ENCODE peak calls at places on chromosome 5, in nine cellular contexts. One of them, this sample, is unnamed.

GRCh38 chr5:83553000-83553486 is 81.5 kb downstream of the VCAN start:
- DNase-seq in uterus: peak
- DNase-seq in right lobe of liver: no peak
- DNase-seq in stomach: no peak
- DNase-seq in A549: peak
- DNase-seq in IMR-90: peak
- DNase-seq in testis: no peak
- DNase-seq in esophagus squamous epithelium: no peak
- DNase-seq in gastrocnemius medialis: no peak
- DNase-seq in this sample: no peak

GRCh38 chr5:127011151-127011550 is 19.2 kb downstream of the MARCHF3 start:
- DNase-seq in uterus: no peak
- DNase-seq in right lobe of liver: no peak
- DNase-seq in stomach: no peak
- DNase-seq in A549: no peak
- DNase-seq in IMR-90: peak
- DNase-seq in testis: no peak
- DNase-seq in esophagus squamous epithelium: no peak
- DNase-seq in gastrocnemius medialis: no peak
- DNase-seq in this sample: no peak

GRCh38 chr5:60259730-60260129 is 366.2 kb upstream of the PDE4D start:
- DNase-seq in uterus: no peak
- DNase-seq in right lobe of liver: no peak
- DNase-seq in stomach: no peak
- DNase-seq in A549: no peak
- DNase-seq in IMR-90: no peak
- DNase-seq in testis: no peak
- DNase-seq in esophagus squamous epithelium: no peak
- DNase-seq in gastrocnemius medialis: no peak
- DNase-seq in this sample: no peak

GRCh38 chr5:59132131-59132530 is 549.3 kb downstream of the RAB3C start:
- DNase-seq in uterus: no peak
- DNase-seq in right lobe of liver: no peak
- DNase-seq in stomach: no peak
- DNase-seq in A549: no peak
- DNase-seq in IMR-90: no peak
- DNase-seq in testis: no peak
- DNase-seq in esophagus squamous epithelium: no peak
- DNase-seq in gastrocnemius medialis: no peak
- DNase-seq in this sample: no peak

GRCh38 chr5:126972062-126972895 is 58.1 kb downstream of the MARCHF3 start:
- DNase-seq in uterus: no peak
- DNase-seq in right lobe of liver: no peak
- DNase-seq in stomach: no peak
- DNase-seq in A549: no peak
- DNase-seq in IMR-90: no peak
- DNase-seq in testis: no peak
- DNase-seq in esophagus squamous epithelium: no peak
- DNase-seq in gastrocnemius medialis: no peak
- DNase-seq in this sample: no peak

GRCh38 chr5:51652980-51653379 is 269.7 kb downstream of the ISL1 start:
- DNase-seq in uterus: no peak
- DNase-seq in right lobe of liver: no peak
- DNase-seq in stomach: no peak
- DNase-seq in A549: no peak
- DNase-seq in IMR-90: no peak
- DNase-seq in testis: no peak
- DNase-seq in esophagus squamous epithelium: no peak
- DNase-seq in gastrocnemius medialis: no peak
- DNase-seq in this sample: no peak

GRCh38 chr5:10489810-10490426 is 48.2 kb downstream of the ROPN1L start:
- DNase-seq in uterus: no peak
- DNase-seq in right lobe of liver: no peak
- DNase-seq in stomach: no peak
- DNase-seq in A549: no peak
- DNase-seq in IMR-90: peak
- DNase-seq in testis: no peak
- DNase-seq in esophagus squamous epithelium: no peak
- DNase-seq in gastrocnemius medialis: no peak
- DNase-seq in this sample: no peak

GRCh38 chr5:175797521-175798038 is 73.8 kb upstream of the CPLX2 start:
- DNase-seq in uterus: no peak
- DNase-seq in right lobe of liver: no peak
- DNase-seq in stomach: no peak
- DNase-seq in A549: peak
- DNase-seq in IMR-90: no peak
- DNase-seq in testis: peak
- DNase-seq in esophagus squamous epithelium: no peak
- DNase-seq in gastrocnemius medialis: no peak
- DNase-seq in this sample: no peak

GRCh38 chr5:21711854-21712752 is 1141.0 kb downstream of the CDH12 start:
- DNase-seq in uterus: no peak
- DNase-seq in right lobe of liver: no peak
- DNase-seq in stomach: no peak
- DNase-seq in A549: no peak
- DNase-seq in IMR-90: peak
- DNase-seq in testis: no peak
- DNase-seq in esophagus squamous epithelium: no peak
- DNase-seq in gastrocnemius medialis: no peak
- DNase-seq in this sample: no peak

GRCh38 chr5:4513381-4513780 is 626.7 kb upstream of the ADAMTS16 start:
- DNase-seq in uterus: no peak
- DNase-seq in right lobe of liver: no peak
- DNase-seq in stomach: no peak
- DNase-seq in A549: no peak
- DNase-seq in IMR-90: no peak
- DNase-seq in testis: no peak
- DNase-seq in esophagus squamous epithelium: no peak
- DNase-seq in gastrocnemius medialis: no peak
- DNase-seq in this sample: no peak

GRCh38 chr5:4514067-4514648 is 626.0 kb upstream of the ADAMTS16 start:
- DNase-seq in uterus: no peak
- DNase-seq in right lobe of liver: no peak
- DNase-seq in stomach: no peak
- DNase-seq in A549: no peak
- DNase-seq in IMR-90: no peak
- DNase-seq in testis: no peak
- DNase-seq in esophagus squamous epithelium: no peak
- DNase-seq in gastrocnemius medialis: no peak
- DNase-seq in this sample: no peak

DNA sequence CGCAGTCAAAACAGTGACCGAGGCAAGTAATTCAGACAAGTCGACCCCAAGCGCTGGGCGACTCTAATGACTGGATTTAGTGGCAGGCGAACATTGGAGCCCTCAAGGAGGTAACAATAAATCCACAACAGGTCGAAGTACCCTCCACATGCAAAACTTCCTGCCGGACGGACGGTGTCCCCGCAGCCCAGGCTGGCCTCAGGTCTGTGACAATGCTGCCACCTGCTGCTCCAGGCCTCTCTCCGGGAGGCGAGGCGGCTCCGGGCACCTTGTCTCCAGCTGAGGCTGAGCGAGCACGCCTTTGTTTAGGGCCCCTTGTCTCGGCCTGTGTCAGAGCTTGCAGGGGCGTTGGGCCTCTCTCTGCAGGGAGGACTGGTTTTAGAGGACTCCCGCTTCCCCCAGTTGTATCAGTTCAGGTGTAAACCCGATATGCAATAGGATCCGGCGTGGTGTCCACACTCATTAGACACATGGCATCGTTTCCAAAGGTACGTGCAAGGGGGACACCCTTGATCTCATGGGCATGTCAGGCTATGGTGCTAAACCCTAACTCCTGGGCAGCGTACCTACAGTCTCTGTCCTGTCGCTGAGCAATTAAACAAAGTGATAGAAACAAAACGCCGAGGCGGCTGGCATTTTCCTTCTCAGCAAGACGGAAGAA is 628.0 kb upstream of the ADAMTS16 start:
- DNase-seq in uterus: no peak
- DNase-seq in right lobe of liver: no peak
- DNase-seq in stomach: no peak
- DNase-seq in A549: peak
- DNase-seq in IMR-90: no peak
- DNase-seq in testis: peak
- DNase-seq in esophagus squamous epithelium: no peak
- DNase-seq in gastrocnemius medialis: no peak
- DNase-seq in this sample: no peak
- TF ChIP-seq CTCF in uterus: peak
- TF ChIP-seq CTCF in right lobe of liver: peak
- TF ChIP-seq CTCF in stomach: no peak
- TF ChIP-seq CTCF in A549: peak
- TF ChIP-seq CTCF in IMR-90: no peak
- TF ChIP-seq CTCF in testis: no peak
- TF ChIP-seq CTCF in esophagus squamous epithelium: peak
- TF ChIP-seq CTCF in gastrocnemius medialis: peak
- TF ChIP-seq CTCF in this sample: no peak

GRCh38 chr5:163459465-163459887 is 426 bp downstream of the NUDCD2 start:
- DNase-seq in uterus: no peak
- DNase-seq in right lobe of liver: no peak
- DNase-seq in stomach: no peak
- DNase-seq in A549: no peak
- DNase-seq in IMR-90: peak
- DNase-seq in testis: no peak
- DNase-seq in esophagus squamous epithelium: no peak
- DNase-seq in gastrocnemius medialis: no peak
- DNase-seq in this sample: no peak

GRCh38 chr5:163463063-163463435 is 2.6 kb downstream of the HMMR start:
- DNase-seq in uterus: no peak
- DNase-seq in right lobe of liver: no peak
- DNase-seq in stomach: no peak
- DNase-seq in A549: no peak
- DNase-seq in IMR-90: no peak
- DNase-seq in testis: no peak
- DNase-seq in esophagus squamous epithelium: no peak
- DNase-seq in gastrocnemius medialis: no peak
- DNase-seq in this sample: no peak

GRCh38 chr5:163458778-163459405 is 1.0 kb downstream of the NUDCD2 start:
- DNase-seq in uterus: no peak
- DNase-seq in right lobe of liver: no peak
- DNase-seq in stomach: no peak
- DNase-seq in A549: no peak
- DNase-seq in IMR-90: no peak
- DNase-seq in testis: no peak
- DNase-seq in esophagus squamous epithelium: no peak
- DNase-seq in gastrocnemius medialis: no peak
- DNase-seq in this sample: no peak

GRCh38 chr5:163459888-163460561 is at the start of gene NUDCD2:
- DNase-seq in uterus: peak
- DNase-seq in right lobe of liver: peak
- DNase-seq in stomach: peak
- DNase-seq in A549: peak
- DNase-seq in IMR-90: peak
- DNase-seq in testis: peak
- DNase-seq in esophagus squamous epithelium: peak
- DNase-seq in gastrocnemius medialis: peak
- DNase-seq in this sample: peak

GRCh38 chr5:163460562-163461176 is at the start of gene HMMR:
- DNase-seq in uterus: no peak
- DNase-seq in right lobe of liver: no peak
- DNase-seq in stomach: no peak
- DNase-seq in A549: peak
- DNase-seq in IMR-90: peak
- DNase-seq in testis: peak
- DNase-seq in esophagus squamous epithelium: no peak
- DNase-seq in gastrocnemius medialis: no peak
- DNase-seq in this sample: no peak
- TF ChIP-seq POLR2A in uterus: no peak
- TF ChIP-seq POLR2A in right lobe of liver: no peak
- TF ChIP-seq POLR2A in stomach: no peak
- TF ChIP-seq POLR2A in A549: peak
- TF ChIP-seq POLR2A in IMR-90: no peak
- TF ChIP-seq POLR2A in testis: no peak
- TF ChIP-seq POLR2A in esophagus squamous epithelium: peak
- TF ChIP-seq POLR2A in gastrocnemius medialis: no peak
- TF ChIP-seq POLR2A in this sample: no peak

GRCh38 chr5:72465068-72465467 is 42.1 kb downstream of the ZNF366 start:
- DNase-seq in uterus: no peak
- DNase-seq in right lobe of liver: no peak
- DNase-seq in stomach: no peak
- DNase-seq in A549: no peak
- DNase-seq in IMR-90: no peak
- DNase-seq in testis: no peak
- DNase-seq in esophagus squamous epithelium: no peak
- DNase-seq in gastrocnemius medialis: peak
- DNase-seq in this sample: no peak

GRCh38 chr5:72465601-72466563 is 41.3 kb downstream of the ZNF366 start:
- DNase-seq in uterus: no peak
- DNase-seq in right lobe of liver: no peak
- DNase-seq in stomach: no peak
- DNase-seq in A549: no peak
- DNase-seq in IMR-90: peak
- DNase-seq in testis: no peak
- DNase-seq in esophagus squamous epithelium: no peak
- DNase-seq in gastrocnemius medialis: no peak
- DNase-seq in this sample: no peak

GRCh38 chr5:72460413-72460812 is 46.8 kb downstream of the ZNF366 start:
- DNase-seq in uterus: no peak
- DNase-seq in right lobe of liver: no peak
- DNase-seq in stomach: no peak
- DNase-seq in A549: no peak
- DNase-seq in IMR-90: no peak
- DNase-seq in testis: no peak
- DNase-seq in esophagus squamous epithelium: no peak
- DNase-seq in gastrocnemius medialis: no peak
- DNase-seq in this sample: no peak

GRCh38 chr5:72464071-72464470 is 43.1 kb downstream of the ZNF366 start:
- DNase-seq in uterus: no peak
- DNase-seq in right lobe of liver: no peak
- DNase-seq in stomach: no peak
- DNase-seq in A549: no peak
- DNase-seq in IMR-90: no peak
- DNase-seq in testis: no peak
- DNase-seq in esophagus squamous epithelium: no peak
- DNase-seq in gastrocnemius medialis: no peak
- DNase-seq in this sample: no peak

GRCh38 chr5:72463499-72464052 is 43.6 kb downstream of the ZNF366 start:
- DNase-seq in uterus: no peak
- DNase-seq in right lobe of liver: no peak
- DNase-seq in stomach: no peak
- DNase-seq in A549: no peak
- DNase-seq in IMR-90: no peak
- DNase-seq in testis: no peak
- DNase-seq in esophagus squamous epithelium: no peak
- DNase-seq in gastrocnemius medialis: no peak
- DNase-seq in this sample: no peak
- TF ChIP-seq CTCF in uterus: no peak
- TF ChIP-seq CTCF in right lobe of liver: no peak
- TF ChIP-seq CTCF in stomach: no peak
- TF ChIP-seq CTCF in A549: no peak
- TF ChIP-seq CTCF in IMR-90: no peak
- TF ChIP-seq CTCF in testis: no peak
- TF ChIP-seq CTCF in esophagus squamous epithelium: no peak
- TF ChIP-seq CTCF in gastrocnemius medialis: no peak
- TF ChIP-seq CTCF in this sample: no peak

DNA sequence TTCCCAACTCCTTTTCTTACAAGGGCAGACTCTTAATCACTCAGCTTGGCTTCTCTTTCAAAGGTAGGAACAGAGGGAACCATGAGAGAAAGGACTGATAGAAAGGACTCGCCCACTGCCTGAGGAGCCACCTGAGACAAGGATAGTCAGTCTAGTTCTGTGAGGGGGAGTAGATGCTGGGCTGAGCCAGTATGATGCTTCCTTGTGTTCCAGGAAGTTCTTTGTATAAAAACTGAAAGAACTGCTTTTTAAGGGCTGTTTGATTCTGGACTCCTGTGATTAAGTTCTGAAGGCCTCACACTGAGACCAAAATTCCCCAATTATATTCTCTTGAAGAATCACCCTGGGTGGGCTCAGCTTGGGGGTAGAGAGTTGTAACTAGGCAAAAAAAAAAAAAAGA is 51.1 kb upstream of the DPYSL3 start:
- DNase-seq in uterus: no peak
- DNase-seq in right lobe of liver: no peak
- DNase-seq in stomach: no peak
- DNase-seq in A549: no peak
- DNase-seq in IMR-90: no peak
- DNase-seq in testis: no peak
- DNase-seq in esophagus squamous epithelium: no peak
- DNase-seq in gastrocnemius medialis: no peak
- DNase-seq in this sample: no peak
- TF ChIP-seq POLR2A in uterus: no peak
- TF ChIP-seq POLR2A in right lobe of liver: no peak
- TF ChIP-seq POLR2A in stomach: no peak
- TF ChIP-seq POLR2A in A549: no peak
- TF ChIP-seq POLR2A in IMR-90: no peak
- TF ChIP-seq POLR2A in testis: no peak
- TF ChIP-seq POLR2A in esophagus squamous epithelium: no peak
- TF ChIP-seq POLR2A in gastrocnemius medialis: no peak
- TF ChIP-seq POLR2A in this sample: no peak